ENCODE peak calls at places on chromosome 9, in nine cellular contexts. D is kidney epithelial cell, R is neural progenitor cell, N is tibial artery, J is OCI-LY7, Q is Peyer's patch, Z is cardiac fibroblast, A is fibroblast of the aortic adventitia, U is GM12864. K is an unnamed sample.

GRCh38 chr9:119432428-119432827 is 63.2 kb upstream of the BRINP1 start:
- DNase-seq in Q (no peak), A (no peak), U (no peak), J (no peak), N (no peak), Z (no peak), R (no peak), D (no peak), K (no peak)

GRCh38 chr9:70747335-70747734 is 332.9 kb upstream of the KLF9 start:
- DNase-seq in R (no peak), Z (peak), U (no peak), N (no peak), D (no peak), A (peak), J (no peak), Q (no peak), K (no peak)

GRCh38 chr9:87260171-87260570 is 237.5 kb upstream of the DAPK1 start:
- DNase-seq in U (no peak), N (no peak), Z (no peak), D (no peak), A (no peak), R (no peak), Q (no peak), J (no peak), K (no peak)

GRCh38 chr9:70049236-70049635 is 5.6 kb downstream of the MAMDC2 start:
- DNase-seq in N (peak), Q (no peak), U (no peak), D (no peak), J (no peak), A (peak), R (no peak), Z (peak), K (peak)

GRCh38 chr9:129232839-129233568 is 54.9 kb upstream of the IER5L start:
- DNase-seq in Q (no peak), D (no peak), R (no peak), U (no peak), Z (peak), A (peak), N (no peak), J (no peak), K (no peak)

GRCh38 chr9:85290019-85290418 is 451.7 kb downstream of the AGTPBP1 start:
- DNase-seq in Z (no peak), U (no peak), J (no peak), Q (no peak), A (no peak), D (no peak), N (no peak), R (no peak), K (no peak)

GRCh38 chr9:115650768-115651167 is 502.8 kb upstream of the PAPPA start:
- DNase-seq in N (no peak), U (no peak), R (no peak), J (no peak), D (no peak), Q (no peak), A (peak), Z (peak), K (no peak)

GRCh38 chr9:134839441-134840125 is 41.0 kb upstream of the FCN2 start:
- DNase-seq in N (no peak), J (no peak), D (no peak), R (peak), Q (no peak), U (no peak), A (no peak), Z (no peak), K (no peak)

GRCh38 chr9:122106576-122106975 is 13.5 kb upstream of the TTLL11 start:
- DNase-seq in U (no peak), J (no peak), Q (no peak), Z (no peak), R (no peak), D (no peak), N (no peak), A (no peak), K (no peak)

GRCh38 chr9:82553654-82554366 is 509.1 kb downstream of the RASEF start:
- DNase-seq in Q (no peak), Z (no peak), U (no peak), D (no peak), N (no peak), R (no peak), J (no peak), A (peak), K (no peak)

GRCh38 chr9:90967171-90967570 is 165.6 kb downstream of the SYK start:
- DNase-seq in U (no peak), Q (no peak), A (no peak), D (no peak), N (no peak), R (no peak), J (no peak), Z (no peak), K (no peak)

GRCh38 chr9:106866243-106866642 is 3.3 kb downstream of the ZNF462 start:
- DNase-seq in Z (no peak), U (no peak), A (no peak), R (no peak), Q (no peak), J (no peak), D (no peak), N (no peak), K (no peak)

GRCh38 chr9:84294551-84294950 is 46.0 kb downstream of the SLC28A3 start:
- DNase-seq in Z (no peak), Q (no peak), D (no peak), R (peak), A (no peak), U (peak), N (no peak), J (no peak), K (no peak)

GRCh38 chr9:26375448-26375847 is 517.2 kb downstream of the CAAP1 start:
- DNase-seq in Z (no peak), N (no peak), Q (no peak), D (peak), A (no peak), J (no peak), U (no peak), R (no peak), K (peak)

GRCh38 chr9:134987906-134988700 is 70.4 kb upstream of the FCN1 start:
- DNase-seq in J (no peak), R (no peak), U (no peak), Z (no peak), A (no peak), Q (peak), D (no peak), N (peak), K (no peak)

GRCh38 chr9:15354713-15355112 is 47.7 kb upstream of the TTC39B start:
- DNase-seq in U (no peak), R (no peak), D (no peak), N (no peak), A (no peak), Q (no peak), J (peak), Z (no peak), K (no peak)

GRCh38 chr9:80885894-80886293 is 803.5 kb downstream of the TLE1 start:
- DNase-seq in R (peak), J (no peak), A (peak), Q (no peak), Z (peak), D (no peak), U (no peak), N (no peak), K (no peak)

GRCh38 chr9:121556580-121556979 is 56.9 kb upstream of the GGTA1 start:
- DNase-seq in U (no peak), D (peak), Q (no peak), N (peak), A (peak), Z (peak), J (no peak), R (no peak), K (peak)

GRCh38 chr9:68685770-68686169 is 19.3 kb upstream of the PIP5K1B start:
- DNase-seq in N (no peak), D (no peak), R (peak), Z (no peak), A (no peak), Q (no peak), J (peak), U (peak), K (no peak)
- TF ChIP-seq CTCF in N (no peak), D (peak), R (peak), Z (peak), A (no peak), Q (peak), J (peak), U (peak), K (peak)

DNA sequence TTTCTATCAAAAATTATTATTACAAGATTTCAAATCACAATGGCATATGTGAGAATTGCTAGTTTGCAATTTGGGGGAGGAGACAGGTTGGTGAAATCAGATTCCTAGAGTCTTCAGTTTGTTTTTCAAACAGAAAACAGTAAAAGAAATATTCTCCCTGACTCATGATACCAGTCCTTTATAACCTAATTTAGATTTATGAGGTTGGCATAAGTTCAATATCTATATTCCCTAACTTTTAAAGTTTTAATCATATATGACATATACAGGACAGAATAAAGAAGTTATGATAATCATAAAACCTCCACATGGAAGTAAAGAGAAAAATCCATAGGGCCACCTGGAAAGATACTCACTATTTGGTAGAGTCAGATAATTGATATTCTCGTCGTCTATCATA is 167.1 kb upstream of the GNA14 start:
- DNase-seq in A (no peak), R (no peak), Z (no peak), Q (no peak), U (no peak), N (no peak), D (no peak), J (no peak), K (no peak)
- H3K4me3 ChIP-seq in A (no peak), R (no peak), Z (no peak), Q (no peak), U (no peak), N (no peak), D (no peak), J (no peak), K (no peak)

GRCh38 chr9:104977168-104977567 is 49.2 kb upstream of the ABCA1 start:
- DNase-seq in Z (no peak), R (no peak), N (no peak), U (no peak), D (no peak), J (no peak), Q (no peak), A (no peak), K (no peak)

GRCh38 chr9:104972242-104972866 is 44.4 kb upstream of the ABCA1 start:
- DNase-seq in D (no peak), R (no peak), Q (no peak), Z (no peak), J (no peak), A (no peak), U (no peak), N (no peak), K (no peak)

GRCh38 chr9:104977580-104977979 is 49.6 kb upstream of the ABCA1 start:
- DNase-seq in A (no peak), U (no peak), J (no peak), D (no peak), R (no peak), Z (no peak), N (no peak), Q (no peak), K (no peak)

GRCh38 chr9:104974053-104974983 is 46.4 kb upstream of the ABCA1 start:
- DNase-seq in N (no peak), A (no peak), J (no peak), D (no peak), Z (no peak), R (no peak), U (no peak), Q (no peak), K (no peak)

DNA sequence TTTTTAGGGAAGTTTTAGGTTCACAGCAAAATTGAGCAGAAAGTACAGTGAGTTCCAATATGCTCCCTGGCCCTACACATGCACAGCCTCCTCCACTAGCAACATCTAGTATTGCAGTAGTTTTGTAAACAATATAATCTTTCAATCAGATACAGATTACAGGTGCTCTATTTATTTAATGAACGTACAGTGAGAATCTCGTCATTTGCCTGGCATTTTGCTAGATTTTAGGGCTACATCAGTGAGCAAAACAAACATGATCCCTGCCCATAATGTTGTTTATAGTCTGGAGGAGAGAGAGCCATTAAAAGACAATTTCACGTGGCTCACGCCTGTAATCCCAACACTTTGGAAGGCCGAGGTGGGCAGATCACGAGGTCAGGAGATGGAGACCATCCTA is 48.2 kb upstream of the ABCA1 start:
- DNase-seq in A (no peak), U (no peak), J (no peak), Q (no peak), D (no peak), Z (no peak), N (no peak), R (no peak), K (no peak)
- TF ChIP-seq CTCF in A (no peak), U (no peak), J (no peak), Q (no peak), D (no peak), Z (no peak), N (no peak), R (no peak), K (no peak)

DNA sequence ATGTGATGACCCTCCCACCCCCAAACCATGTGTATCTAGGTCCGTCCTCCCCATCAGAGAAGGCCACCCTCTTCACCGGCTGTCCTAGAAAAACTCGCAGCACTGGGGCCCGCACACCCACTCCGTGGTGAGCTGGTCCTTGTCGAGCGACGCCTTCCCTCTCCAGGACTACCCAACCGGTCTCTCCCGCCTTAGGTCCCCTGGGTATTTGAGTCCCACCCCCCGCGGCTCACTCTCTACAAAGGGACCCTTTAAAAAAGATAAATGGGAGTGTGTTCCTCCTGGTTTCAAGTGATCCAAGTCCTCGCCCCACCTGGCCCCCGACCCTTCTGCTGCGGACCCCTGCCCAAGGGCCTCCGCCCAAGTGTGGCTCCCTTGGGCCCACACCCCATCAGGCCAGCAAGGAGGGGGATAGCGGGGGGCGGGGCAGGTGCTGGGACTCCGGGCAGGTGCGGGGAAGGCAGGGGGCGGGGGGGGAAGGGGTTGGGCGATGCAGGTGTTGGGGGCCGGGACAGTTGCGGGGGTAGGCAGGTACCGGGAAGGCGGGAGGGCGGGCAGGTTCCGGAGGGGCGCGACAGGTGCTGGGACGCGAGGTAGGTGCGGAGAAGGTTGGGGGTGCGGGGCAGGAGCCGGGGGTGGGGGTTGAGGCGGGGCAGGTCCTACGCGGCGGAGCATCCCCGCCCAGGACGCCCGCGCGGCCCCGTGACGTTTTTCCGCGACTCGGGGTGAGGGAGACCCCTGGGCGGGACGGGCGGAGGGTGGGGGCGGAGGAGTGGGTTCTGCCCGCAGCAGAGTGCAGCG is 941 bp upstream of the ARRDC1 start:
- DNase-seq in Q (no peak), Z (no peak), R (peak), D (no peak), N (peak), J (no peak), A (no peak), U (no peak), K (no peak)
- H3K4me3 ChIP-seq in Q (peak), Z (peak), R (peak), D (peak), N (peak), J (peak), A (peak), U (peak), K (peak)

DNA sequence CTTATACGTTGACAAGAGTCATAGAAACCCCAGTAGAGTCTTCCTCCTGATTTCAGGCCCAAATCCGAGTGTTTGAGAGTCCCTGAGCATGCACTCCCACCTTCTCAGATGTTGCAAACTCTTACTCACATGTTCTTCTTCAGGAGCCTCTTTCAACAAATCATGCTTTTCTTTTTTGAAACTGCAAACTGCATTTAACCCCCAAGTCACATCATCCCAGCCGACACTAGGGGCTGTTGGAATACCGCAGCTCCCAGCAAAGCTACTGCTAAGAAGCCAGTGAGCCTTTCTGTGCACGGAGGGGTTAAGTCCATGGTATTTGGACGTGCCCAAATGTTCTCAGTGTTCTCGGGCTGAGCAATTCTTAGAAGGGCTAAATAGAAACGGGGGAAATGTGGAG is 282.9 kb downstream of the NFIB start:
- DNase-seq in U (no peak), J (no peak), Z (peak), A (peak), N (peak), Q (no peak), D (no peak), R (peak), K (peak)
- TF ChIP-seq CTCF in U (no peak), J (no peak), Z (peak), A (peak), N (peak), Q (no peak), D (peak), R (peak), K (peak)